ENCODE peak calls at places on chromosomes 2 and 18, in four cellular contexts. H is breast epithelium, U is transverse colon, A is A549. L is an unnamed sample. For H3K4me1, the result is how much of the 10 kb centered on the place peaks cover.

GRCh38 chr2:100822587-100823248 is 2.8 kb downstream of the NPAS2 start:
- DNase-seq in H (no peak), U (no peak), A (no peak), L (no peak)

GRCh38 chr18:644395-645004 is 13.0 kb upstream of the TYMS start:
- DNase-seq in H (no peak), U (no peak), A (no peak), L (no peak)

GRCh38 chr18:36786686-36787085 is 42.1 kb downstream of the TPGS2 start:
- DNase-seq in H (no peak), U (peak), A (peak), L (no peak)

GRCh38 chr2:128749206-128749605 is 430.5 kb upstream of the HS6ST1 start:
- DNase-seq in H (no peak), U (no peak), A (no peak), L (no peak)

GRCh38 chr2:106189764-106190468 is 4.2 kb downstream of the UXS1 start:
- DNase-seq in H (no peak), U (no peak), A (peak), L (no peak)

GRCh38 chr2:119682578-119682977 is 3.6 kb downstream of the TMEM177 start:
- DNase-seq in H (no peak), U (no peak), A (no peak), L (peak)

GRCh38 chr2:119694994-119695521 is 16.1 kb downstream of the TMEM177 start:
- DNase-seq in H (no peak), U (no peak), A (no peak), L (no peak)

GRCh38 chr2:201831469-201831868 is 25.1 kb downstream of the CDK15 start:
- DNase-seq in H (no peak), U (no peak), A (no peak), L (no peak)

GRCh38 chr18:75377975-75378673 is 49.4 kb downstream of the SMIM21 start:
- DNase-seq in H (no peak), U (no peak), A (no peak), L (no peak)

GRCh38 chr2:109372171-109372568 is 241.6 kb downstream of the SEPTIN10 start:
- DNase-seq in H (no peak), U (no peak), A (no peak), L (peak)

GRCh38 chr2:232120911-232121310 is 159.4 kb downstream of the DIS3L2 start:
- DNase-seq in H (no peak), U (no peak), A (no peak), L (no peak)

GRCh38 chr18:51890762-51891161 is 449.2 kb upstream of the DCC start:
- DNase-seq in H (peak), U (peak), A (peak), L (peak)

GRCh38 chr2:9547272-9547991 is 8.2 kb downstream of the ADAM17 start:
- DNase-seq in H (no peak), U (no peak), A (no peak), L (no peak)

GRCh38 chr18:24068945-24069693 is 54.6 kb downstream of the TTC39C start:
- DNase-seq in H (no peak), U (no peak), A (no peak), L (no peak)

GRCh38 chr2:65017335-65017734 is 28.1 kb downstream of the SLC1A4 start:
- DNase-seq in H (no peak), U (peak), A (no peak), L (no peak)

GRCh38 chr2:52536929-52537460 is 1230.6 kb upstream of the CHAC2 start:
- DNase-seq in H (no peak), U (no peak), A (peak), L (no peak)

GRCh38 chr2:37616674-37616999 is 54.8 kb downstream of the CDC42EP3 start:
- DNase-seq in H (no peak), U (no peak), A (no peak), L (no peak)

GRCh38 chr2:38315707-38316333 is 61.3 kb downstream of the ATL2 start:
- DNase-seq in H (no peak), U (no peak), A (peak), L (no peak)

GRCh38 chr2:221501210-221501882 is 70.8 kb downstream of the EPHA4 start:
- DNase-seq in H (no peak), U (no peak), A (no peak), L (no peak)

GRCh38 chr18:9984025-9984424 is 70.2 kb downstream of the VAPA start:
- DNase-seq in H (no peak), U (no peak), A (no peak), L (no peak)

GRCh38 chr2:2291500-2292260 is 39.4 kb downstream of the MYT1L start:
- DNase-seq in H (no peak), U (no peak), A (peak), L (no peak)

GRCh38 chr2:14350856-14351255 is 281.7 kb upstream of the LRATD1 start:
- DNase-seq in H (no peak), U (no peak), A (no peak), L (no peak)

GRCh38 chr18:41043876-41044275 is 911.2 kb upstream of the PIK3C3 start:
- DNase-seq in H (no peak), U (no peak), A (no peak), L (no peak)

GRCh38 chr2:111986116-111986900 is 68.8 kb upstream of the TMEM87B start:
- DNase-seq in H (no peak), U (no peak), A (no peak), L (no peak)

GRCh38 chr2:233501198-233502076 is 65.1 kb downstream of the USP40 start:
- DNase-seq in H (no peak), U (no peak), A (no peak), L (no peak)

GRCh38 chr2:634041-634440 is 43.2 kb downstream of the TMEM18 start:
- DNase-seq in H (no peak), U (no peak), A (no peak), L (no peak)

GRCh38 chr18:2515408-2515807 is 55.9 kb downstream of the METTL4 start:
- DNase-seq in H (no peak), U (no peak), A (peak), L (no peak)

GRCh38 chr2:28442328-28442727 is 49.7 kb downstream of the FOSL2 start:
- DNase-seq in H (no peak), U (no peak), A (no peak), L (no peak)

GRCh38 chr2:197890160-197890559 is 85.8 kb downstream of the PLCL1 start:
- DNase-seq in H (no peak), U (no peak), A (no peak), L (no peak)

GRCh38 chr2:169767243-169767888 is 31.3 kb upstream of the SSB start:
- DNase-seq in H (no peak), U (peak), A (peak), L (peak)

DNA sequence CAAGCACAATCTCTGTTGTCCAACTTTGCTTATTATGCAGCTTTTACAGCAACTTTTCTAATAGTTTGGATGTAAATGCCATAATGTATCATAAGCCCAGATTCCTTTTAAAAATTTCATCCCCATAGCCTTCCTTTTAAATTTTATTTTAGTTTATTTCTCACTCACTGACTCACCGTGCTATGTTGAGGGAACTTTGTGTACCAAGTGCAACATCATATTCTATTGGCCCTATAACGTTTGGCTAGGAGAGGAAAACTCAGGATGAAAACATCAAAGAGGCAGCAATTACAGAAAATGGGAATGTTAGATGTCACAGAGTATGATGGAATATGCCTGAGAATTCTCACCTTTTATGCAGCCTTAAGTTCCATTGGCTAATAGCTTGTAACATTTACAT is 135.5 kb downstream of the LCLAT1 start:
- DNase-seq in H (no peak), U (no peak), A (no peak), L (no peak)
- H3K4me1 ChIP-seq in H (under half), U (under half), A (under half), L (under half)

DNA sequence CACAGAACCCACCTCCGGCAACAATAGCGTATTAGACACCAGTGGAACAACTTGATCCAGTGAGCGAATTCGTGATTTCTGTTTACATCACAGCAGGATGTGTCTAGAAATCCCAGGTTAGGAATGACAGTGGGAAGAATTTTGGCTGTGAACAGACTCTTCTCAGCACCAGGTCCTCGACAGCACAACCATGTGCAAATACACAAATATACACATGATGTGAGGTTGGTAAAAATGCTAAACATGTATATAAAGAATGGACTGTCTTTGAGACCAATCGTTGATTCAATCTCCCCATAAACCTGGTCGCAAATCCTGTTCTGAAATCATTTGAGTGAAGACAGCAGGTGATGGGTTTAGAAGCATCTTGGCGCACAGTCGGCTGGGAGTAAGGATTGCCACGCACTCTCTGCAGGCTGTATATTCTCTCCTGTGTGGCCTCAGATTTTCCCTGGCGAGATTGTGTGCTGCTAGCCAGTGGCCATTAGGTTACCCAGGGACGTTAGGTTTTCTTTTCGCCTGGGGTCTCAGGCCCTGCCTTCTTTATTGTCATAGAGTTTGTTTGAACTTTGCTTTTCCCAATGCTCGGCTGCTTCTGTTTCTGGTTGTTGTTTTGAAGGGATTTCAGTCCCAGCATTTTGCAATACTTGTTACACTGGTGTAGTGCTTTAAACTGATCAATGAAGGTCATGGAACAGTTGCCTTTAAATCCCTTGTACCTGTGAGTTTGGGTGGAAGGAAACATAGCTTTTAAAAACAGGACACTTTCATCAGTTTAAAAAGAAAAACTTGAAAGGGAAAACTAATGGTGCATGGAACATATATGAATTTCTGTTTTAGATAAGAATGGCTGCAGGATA is 147.3 kb downstream of the ALPK2 start:
- DNase-seq in H (no peak), U (no peak), A (no peak), L (no peak)
- H3K4me1 ChIP-seq in H (under half), U (under half), A (under half), L (under half)

GRCh38 chr18:54948350-54948837 is 10.9 kb downstream of the CCDC68 start:
- DNase-seq in H (no peak), U (no peak), A (peak), L (no peak)
- H3K4me1 ChIP-seq in H (under half), U (under half), A (under half), L (half or more)

GRCh38 chr2:171745141-171745540 is 57.9 kb downstream of the DYNC1I2 start:
- DNase-seq in H (no peak), U (no peak), A (no peak), L (no peak)
- H3K4me1 ChIP-seq in H (under half), U (under half), A (under half), L (under half)

DNA sequence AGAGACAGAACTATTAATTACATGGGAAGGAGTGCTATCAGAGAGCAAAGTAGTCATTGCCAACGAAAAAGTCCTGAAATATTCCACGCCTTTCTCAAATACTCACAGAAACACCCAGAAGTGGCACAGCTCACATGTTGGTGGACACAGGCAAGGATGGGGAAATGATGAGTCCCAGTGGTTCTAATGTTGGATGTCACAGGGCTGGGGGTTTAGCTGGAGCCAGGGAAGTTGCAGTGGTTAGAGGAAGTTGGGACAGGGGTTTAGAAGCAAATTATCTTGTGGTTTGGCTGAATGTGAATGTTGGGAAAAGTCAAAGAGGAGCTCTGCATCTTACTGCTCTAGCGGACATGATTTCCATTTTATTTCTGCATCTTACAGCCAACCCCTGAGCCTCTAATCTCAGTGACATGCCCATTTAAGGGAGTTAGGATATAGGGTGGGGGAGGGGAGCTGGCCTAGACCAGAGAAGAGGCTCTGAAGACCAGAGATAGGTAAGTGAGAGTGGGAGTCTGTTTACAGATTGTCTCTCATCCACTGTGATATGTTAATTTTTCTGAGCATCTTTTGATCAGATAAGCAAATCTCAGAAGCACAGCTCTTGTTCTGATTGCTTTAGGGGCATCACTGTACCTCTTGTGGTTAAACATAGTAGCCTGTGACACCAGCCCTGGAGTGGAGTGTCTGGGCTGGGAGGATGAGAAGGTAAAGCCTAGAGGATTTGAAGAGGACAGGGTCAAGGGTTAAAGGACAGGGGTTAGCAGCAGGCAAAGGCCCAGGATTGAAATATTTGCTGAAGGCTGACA is 43.5 kb downstream of the SETBP1 start:
- DNase-seq in H (no peak), U (no peak), A (no peak), L (no peak)
- H3K4me1 ChIP-seq in H (under half), U (under half), A (under half), L (under half)

DNA sequence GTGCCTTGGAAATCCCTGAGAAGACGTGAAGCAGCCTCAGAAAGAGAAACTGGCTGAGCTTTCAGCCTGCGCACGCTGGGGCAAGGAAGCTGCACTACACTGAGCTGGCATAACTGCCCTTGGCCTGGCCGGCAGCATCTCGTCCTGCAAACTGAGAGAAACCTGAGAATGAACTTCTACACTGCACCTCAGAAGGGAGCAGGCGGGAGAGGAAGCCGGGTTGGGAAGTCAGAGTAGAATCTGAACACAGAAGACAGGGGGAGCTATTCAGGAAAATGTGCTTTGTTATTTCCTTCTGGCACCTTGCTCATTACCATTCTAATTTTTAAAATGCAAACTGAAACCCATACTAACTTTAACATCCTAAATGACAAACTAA is 70.9 kb downstream of the ZEB2 start:
- DNase-seq in H (no peak), U (no peak), A (peak), L (no peak)
- H3K4me1 ChIP-seq in H (under half), U (under half), A (under half), L (under half)

L was measured in stomach.